ENCODE peak calls at places on chromosomes 2 and 18, in seven cellular contexts. H is spleen; N is transverse colon; B is foreskin fibroblast; O is CD8-positive, alpha-beta T cell; E is A549; C is astrocyte. G is an unnamed sample.

GRCh38 chr2:234771985-234772774 is 179.6 kb upstream of the SH3BP4 start:
- DNase-seq in H (no peak), N (no peak), B (peak), O (no peak), E (no peak), C (peak), G (peak)

GRCh38 chr18:73835039-73835438 is 312.6 kb downstream of the FBXO15 start:
- DNase-seq in H (no peak), N (no peak), B (no peak), O (no peak), E (no peak), C (no peak), G (no peak)

GRCh38 chr18:44898536-44898935 is 217.8 kb downstream of the SETBP1 start:
- DNase-seq in H (no peak), N (no peak), B (no peak), O (no peak), E (no peak), C (no peak), G (peak)

GRCh38 chr2:106960633-106961205 is 74.8 kb upstream of the ST6GAL2 start:
- DNase-seq in H (no peak), N (no peak), B (no peak), O (no peak), E (no peak), C (peak), G (no peak)

GRCh38 chr2:240572141-240573031 is 4.1 kb downstream of the RNPEPL1 start:
- DNase-seq in H (peak), N (no peak), B (no peak), O (no peak), E (no peak), C (no peak), G (no peak)

GRCh38 chr2:180979086-180979934 is 1.1 kb upstream of the UBE2E3 start:
- DNase-seq in H (no peak), N (no peak), B (peak), O (no peak), E (no peak), C (peak), G (peak)

GRCh38 chr18:74242451-74243096 is 49.2 kb downstream of the CYB5A start:
- DNase-seq in H (no peak), N (no peak), B (no peak), O (no peak), E (no peak), C (no peak), G (no peak)

GRCh38 chr2:3587432-3587831 is 7.5 kb upstream of the COLEC11 start:
- DNase-seq in H (no peak), N (no peak), B (no peak), O (no peak), E (peak), C (no peak), G (peak)

GRCh38 chr2:215484570-215484969 is 48.7 kb upstream of the FN1 start:
- DNase-seq in H (no peak), N (no peak), B (no peak), O (no peak), E (no peak), C (no peak), G (no peak)

GRCh38 chr2:128733450-128733849 is 414.8 kb upstream of the HS6ST1 start:
- DNase-seq in H (no peak), N (no peak), B (no peak), O (no peak), E (no peak), C (no peak), G (no peak)

GRCh38 chr2:112627060-112628040 is 18.4 kb upstream of the SLC20A1 start:
- DNase-seq in H (no peak), N (no peak), B (peak), O (no peak), E (peak), C (peak), G (peak)

GRCh38 chr2:219094171-219094570 is 33.5 kb upstream of the IHH start:
- DNase-seq in H (no peak), N (no peak), B (no peak), O (no peak), E (no peak), C (no peak), G (no peak)

GRCh38 chr2:54634564-54635511 is 88.6 kb upstream of the EML6 start:
- DNase-seq in H (no peak), N (peak), B (peak), O (no peak), E (peak), C (peak), G (peak)

GRCh38 chr2:7557376-7557775 is 640.2 kb downstream of the RNF144A start:
- DNase-seq in H (no peak), N (no peak), B (no peak), O (no peak), E (no peak), C (no peak), G (no peak)

GRCh38 chr2:44450082-44450481 is 88.3 kb downstream of the CAMKMT start:
- DNase-seq in H (no peak), N (no peak), B (no peak), O (no peak), E (no peak), C (no peak), G (no peak)

GRCh38 chr2:12389354-12390045 is 327.2 kb upstream of the TRIB2 start:
- DNase-seq in H (no peak), N (no peak), B (peak), O (no peak), E (no peak), C (peak), G (peak)

GRCh38 chr2:64698668-64699444 is 45.1 kb upstream of the SERTAD2 start:
- DNase-seq in H (no peak), N (no peak), B (peak), O (no peak), E (peak), C (peak), G (peak)

GRCh38 chr2:72325592-72326422 is 178.1 kb upstream of the CYP26B1 start:
- DNase-seq in H (no peak), N (peak), B (peak), O (no peak), E (peak), C (no peak), G (peak)

GRCh38 chr2:55916473-55917049 is 7.0 kb downstream of the EFEMP1 start:
- DNase-seq in H (no peak), N (no peak), B (peak), O (no peak), E (no peak), C (peak), G (no peak)

GRCh38 chr2:127208313-127208712 is 11.8 kb downstream of the CYP27C1 start:
- DNase-seq in H (peak), N (no peak), B (peak), O (no peak), E (no peak), C (peak), G (no peak)

GRCh38 chr2:86825020-86825727 is 34.5 kb upstream of the CD8A start:
- DNase-seq in H (no peak), N (no peak), B (no peak), O (peak), E (no peak), C (no peak), G (no peak)

GRCh38 chr2:45585267-45585861 is 25.7 kb downstream of the SRBD1 start:
- DNase-seq in H (no peak), N (no peak), B (peak), O (peak), E (peak), C (no peak), G (peak)

GRCh38 chr2:10202136-10202535 is 79.6 kb downstream of the RRM2 start:
- DNase-seq in H (no peak), N (no peak), B (no peak), O (no peak), E (no peak), C (peak), G (peak)

GRCh38 chr18:74259332-74259731 is 32.4 kb downstream of the CYB5A start:
- DNase-seq in H (no peak), N (no peak), B (no peak), O (no peak), E (no peak), C (no peak), G (no peak)

GRCh38 chr2:129711816-129712420 is 267.5 kb upstream of the RAB6C start:
- DNase-seq in H (no peak), N (no peak), B (no peak), O (no peak), E (no peak), C (no peak), G (peak)

GRCh38 chr18:70491734-70492348 is 203.0 kb downstream of the SOCS6 start:
- DNase-seq in H (no peak), N (peak), B (peak), O (peak), E (peak), C (peak), G (peak)

GRCh38 chr18:79657342-79657996 is 22.1 kb upstream of the CTDP1 start:
- DNase-seq in H (no peak), N (no peak), B (no peak), O (no peak), E (no peak), C (no peak), G (no peak)

GRCh38 chr2:146850746-146851145 is 994.1 kb upstream of the ACVR2A start:
- DNase-seq in H (no peak), N (no peak), B (no peak), O (no peak), E (no peak), C (peak), G (no peak)

GRCh38 chr2:121505005-121505404 is 25.7 kb upstream of the RNU4ATAC start:
- DNase-seq in H (no peak), N (no peak), B (peak), O (no peak), E (peak), C (peak), G (peak)

GRCh38 chr2:201880620-201881381 is 74.5 kb downstream of the CDK15 start:
- DNase-seq in H (no peak), N (no peak), B (peak), O (no peak), E (no peak), C (peak), G (no peak)

GRCh38 chr2:201882353-201883095 is 76.2 kb downstream of the CDK15 start:
- DNase-seq in H (no peak), N (no peak), B (peak), O (no peak), E (no peak), C (peak), G (no peak)

GRCh38 chr2:201881382-201881720 is 75.0 kb downstream of the CDK15 start:
- DNase-seq in H (no peak), N (no peak), B (peak), O (no peak), E (no peak), C (no peak), G (no peak)

GRCh38 chr2:201879986-201880385 is 73.6 kb downstream of the CDK15 start:
- DNase-seq in H (no peak), N (no peak), B (peak), O (no peak), E (no peak), C (no peak), G (no peak)

DNA sequence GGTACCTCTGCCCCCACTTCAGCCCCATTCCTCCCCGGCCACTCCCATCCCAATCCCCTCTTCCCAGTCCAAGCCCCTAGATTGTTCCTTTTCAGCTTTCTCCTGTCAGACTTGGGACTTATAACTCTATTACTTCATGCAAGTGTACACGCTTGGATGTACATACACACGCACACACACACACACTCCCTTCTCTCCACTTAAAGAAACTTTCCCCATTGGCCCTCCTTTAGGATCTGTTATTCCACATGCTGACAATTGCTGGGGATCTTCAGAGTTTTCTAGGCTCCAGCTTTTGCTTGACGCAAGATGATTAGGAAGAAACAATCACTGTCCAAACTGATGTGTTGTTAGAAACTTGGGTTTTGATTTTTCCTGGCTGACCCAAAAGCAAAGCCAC is 75.4 kb downstream of the CDK15 start:
- DNase-seq in H (no peak), N (no peak), B (peak), O (no peak), E (no peak), C (no peak), G (no peak)
- H3K4me3 ChIP-seq in H (no peak), N (no peak), B (no peak), O (no peak), E (no peak), C (no peak), G (no peak)

DNA sequence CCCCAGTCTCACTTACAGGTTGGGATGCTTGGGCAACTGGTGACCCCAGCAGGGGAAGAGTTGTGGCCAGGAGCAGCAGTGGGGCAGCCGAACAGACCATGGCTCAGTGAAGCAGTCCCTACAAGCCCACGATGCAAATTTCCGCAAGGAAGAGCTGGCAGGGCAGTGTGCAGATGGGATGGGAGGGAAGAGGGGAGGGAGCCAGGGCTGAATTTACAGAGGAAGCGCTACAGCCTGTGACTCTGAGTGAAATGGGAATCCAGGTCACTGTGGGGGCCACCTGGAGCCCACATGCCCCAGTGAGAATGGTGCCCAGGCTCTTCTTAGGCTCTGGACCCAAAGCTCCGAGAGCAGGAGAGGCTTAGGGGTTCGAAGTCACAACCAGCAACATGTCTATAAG is 27.0 kb upstream of the SELENOI start:
- DNase-seq in H (no peak), N (no peak), B (no peak), O (no peak), E (no peak), C (no peak), G (no peak)
- TF ChIP-seq CTCF in H (no peak), N (no peak), B (no peak), O (no peak), E (no peak), C (no peak), G (no peak)

DNA sequence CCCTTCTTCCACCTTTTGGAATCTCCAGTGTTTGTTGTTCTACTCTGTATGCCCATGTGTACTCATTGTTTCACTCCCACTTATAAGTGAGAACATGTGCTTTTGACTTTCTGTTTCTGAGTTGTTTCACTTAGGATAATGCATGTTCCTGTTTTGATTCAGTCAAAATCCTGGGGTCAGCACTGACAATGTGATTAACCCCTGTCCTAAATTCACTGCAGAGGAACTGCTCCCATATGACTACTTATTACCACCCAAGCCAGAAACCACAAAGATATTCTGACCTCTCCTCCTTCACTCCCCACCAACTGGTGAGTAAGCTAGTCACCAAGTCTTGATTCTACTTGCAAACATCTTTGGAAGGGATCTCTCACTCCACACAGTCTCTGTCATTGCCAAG is 251.4 kb upstream of the TCF4 start:
- DNase-seq in H (no peak), N (no peak), B (peak), O (no peak), E (no peak), C (peak), G (peak)
- H3K4me3 ChIP-seq in H (no peak), N (no peak), B (no peak), O (no peak), E (no peak), C (no peak), G (no peak)

DNA sequence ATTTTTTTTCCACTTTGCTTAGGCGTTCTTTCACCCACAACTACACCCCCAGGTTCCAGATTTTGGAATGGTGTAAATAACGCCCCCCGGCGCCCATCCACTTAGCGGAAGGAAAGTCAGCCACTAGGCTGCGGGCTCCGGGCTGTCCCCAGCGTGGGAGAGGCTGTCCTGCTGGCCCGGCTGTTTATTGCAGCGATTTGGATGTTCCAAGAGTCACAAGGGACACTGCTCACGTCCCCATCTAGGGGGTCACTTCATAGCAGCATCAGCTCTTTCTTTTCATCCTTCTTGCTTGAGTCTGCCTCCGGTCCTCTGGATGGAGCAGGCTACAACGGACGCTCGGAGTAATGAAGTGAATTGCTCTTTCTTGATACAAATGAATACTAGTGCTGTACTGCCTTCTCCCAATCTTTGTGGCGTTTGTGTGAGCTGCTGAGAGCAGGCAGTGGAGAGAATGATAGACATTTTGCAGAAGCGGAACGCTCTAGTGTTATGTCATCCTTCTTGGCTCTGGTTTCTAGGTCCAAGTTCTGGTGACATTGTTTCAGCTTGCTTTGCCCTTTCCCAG is 50.7 kb upstream of the PAIP2B start:
- DNase-seq in H (peak), N (peak), B (peak), O (peak), E (peak), C (peak), G (no peak)
- TF ChIP-seq CTCF in H (no peak), N (peak), B (peak), O (no peak), E (peak), C (peak), G (peak)

DNA sequence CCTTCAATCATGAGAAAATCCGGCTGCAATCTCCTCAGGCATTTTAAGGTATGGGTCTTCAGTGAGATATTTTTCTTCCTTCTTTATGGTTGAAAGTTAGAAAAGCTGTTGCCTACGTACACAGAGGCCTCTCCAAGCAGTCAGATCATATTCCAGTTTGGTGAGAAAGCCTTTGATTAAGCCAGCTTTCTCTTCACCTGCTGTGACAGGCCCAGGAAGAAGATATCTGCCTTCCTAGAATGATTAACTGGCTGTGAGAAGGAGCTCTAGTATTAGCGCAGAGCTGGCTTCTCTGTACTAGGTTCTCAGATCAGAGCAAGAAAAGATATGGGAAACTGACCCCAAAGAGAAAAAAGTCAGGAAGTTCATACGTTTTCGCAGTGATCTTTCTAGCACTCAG is 585.0 kb upstream of the CHAC2 start:
- DNase-seq in H (no peak), N (no peak), B (no peak), O (no peak), E (no peak), C (no peak), G (peak)
- H3K4me3 ChIP-seq in H (no peak), N (no peak), B (no peak), O (no peak), E (no peak), C (no peak), G (no peak)

GRCh38 chr2:227325056-227325823 is at the start of gene MFF:
- DNase-seq in H (peak), N (peak), B (peak), O (peak), E (peak), C (peak), G (peak)
- TF ChIP-seq CTCF in H (no peak), N (no peak), B (no peak), O (no peak), E (peak), C (no peak), G (peak)

GRCh38 chr2:171531836-171532450 is 9.7 kb downstream of the CYBRD1 start:
- DNase-seq in H (no peak), N (no peak), B (peak), O (no peak), E (no peak), C (no peak), G (no peak)
- H3K4me3 ChIP-seq in H (no peak), N (no peak), B (no peak), O (no peak), E (no peak), C (peak), G (no peak)

GRCh38 chr2:108194409-108195132 is 45.2 kb upstream of the SULT1C3 start:
- DNase-seq in H (no peak), N (no peak), B (peak), O (no peak), E (peak), C (no peak), G (peak)

GRCh38 chr2:108199726-108200125 is 40.0 kb upstream of the SULT1C3 start:
- DNase-seq in H (no peak), N (no peak), B (no peak), O (no peak), E (peak), C (peak), G (peak)

GRCh38 chr2:108200569-108200968 is 39.2 kb upstream of the SULT1C3 start:
- DNase-seq in H (no peak), N (no peak), B (no peak), O (no peak), E (no peak), C (no peak), G (no peak)

GRCh38 chr2:108193251-108193650 is 46.5 kb upstream of the SULT1C3 start:
- DNase-seq in H (no peak), N (no peak), B (no peak), O (no peak), E (peak), C (no peak), G (peak)

GRCh38 chr2:108195133-108195439 is 44.7 kb upstream of the SULT1C3 start:
- DNase-seq in H (no peak), N (no peak), B (no peak), O (no peak), E (no peak), C (no peak), G (no peak)
- TF ChIP-seq CTCF in H (no peak), N (no peak), B (no peak), O (no peak), E (no peak), C (no peak), G (no peak)

GRCh38 chr2:207143474-207144190 is 22.1 kb downstream of the KLF7 start:
- DNase-seq in H (peak), N (peak), B (peak), O (peak), E (no peak), C (peak), G (no peak)
- H3K4me3 ChIP-seq in H (no peak), N (no peak), B (peak), O (peak), E (no peak), C (no peak), G (no peak)

G was measured in bronchial epithelial cell.